ENCODE peak calls at places on chromosome 5, in five cellular contexts. B, P, O, S and L are unnamed samples.
A peak's percentile ranks its signal among the peaks of the same experiment; 100 is the strongest.

GRCh38 chr5:143001764-143002351 is 231.7 kb downstream of the ARHGAP26 start:
- DNase-seq in B (no peak), P (no peak), O (no peak), S (no peak), L (no peak)

GRCh38 chr5:96963267-96963666 is 27.4 kb downstream of the LNPEP start:
- DNase-seq in B (no peak), P (no peak), O (no peak), S (no peak), L (no peak)

GRCh38 chr5:110916373-110917049 is 155.0 kb upstream of the TSLP start:
- DNase-seq in B (no peak), P (no peak), O (no peak), S (peak; percentile 2), L (no peak)

GRCh38 chr5:143061161-143061945 is 291.2 kb downstream of the ARHGAP26 start:
- DNase-seq in B (no peak), P (no peak), O (no peak), S (no peak), L (no peak)

GRCh38 chr5:151912360-151912759 is 12.3 kb downstream of the GLRA1 start:
- DNase-seq in B (no peak), P (no peak), O (no peak), S (no peak), L (no peak)

GRCh38 chr5:58447231-58447630 is 12.7 kb downstream of the PLK2 start:
- DNase-seq in B (no peak), P (no peak), O (no peak), S (no peak), L (no peak)

GRCh38 chr5:138974227-138975063 is 99.3 kb upstream of the LRRTM2 start:
- DNase-seq in B (no peak), P (no peak), O (no peak), S (no peak), L (no peak)

GRCh38 chr5:121257621-121258020 is 594.1 kb upstream of the FTMT start:
- DNase-seq in B (no peak), P (no peak), O (no peak), S (no peak), L (no peak)

GRCh38 chr5:89095341-89095740 is 212.4 kb upstream of the MEF2C start:
- DNase-seq in B (no peak), P (no peak), O (no peak), S (no peak), L (no peak)

GRCh38 chr5:116573617-116574431 is 799 bp downstream of the SEMA6A start:
- DNase-seq in B (no peak), P (peak; percentile 43), O (peak; percentile 22), S (peak; percentile 7), L (peak; percentile 69)